ENCODE peak calls at places on chromosomes 2 and 18, in five cellular contexts. T is A549, D is HCT116, U is PC-3, M is fibroblast of lung. G is an unnamed sample.

GRCh38 chr18:74513149-74513882 is 17.2 kb downstream of the CNDP2 start:
- DNase-seq in T (no peak), D (no peak), U (no peak), M (no peak), G (no peak)

GRCh38 chr2:61229936-61230335 is 67.9 kb downstream of the C2orf74 start:
- DNase-seq in T (no peak), D (no peak), U (no peak), M (no peak), G (no peak)

GRCh38 chr2:213036836-213037235 is 114.6 kb downstream of the IKZF2 start:
- DNase-seq in T (no peak), D (no peak), U (no peak), M (no peak), G (no peak)

GRCh38 chr2:177254433-177255226 is 9.9 kb downstream of the NFE2L2 start:
- DNase-seq in T (no peak), D (peak), U (no peak), M (no peak), G (no peak)

GRCh38 chr2:56671973-56672569 is 488.3 kb downstream of the CCDC85A start:
- DNase-seq in T (no peak), D (no peak), U (peak), M (no peak), G (no peak)

GRCh38 chr2:127625146-127625943 is 20.6 kb upstream of the GPR17 start:
- DNase-seq in T (no peak), D (no peak), U (no peak), M (no peak), G (no peak)

GRCh38 chr18:12744103-12744502 is 41.3 kb downstream of the PSMG2 start:
- DNase-seq in T (peak), D (peak), U (peak), M (peak), G (peak)

GRCh38 chr18:35624140-35624539 is 42.6 kb downstream of the GALNT1 start:
- DNase-seq in T (no peak), D (no peak), U (no peak), M (no peak), G (peak)

GRCh38 chr2:100259991-100260390 is 62.3 kb downstream of the LONRF2 start:
- DNase-seq in T (no peak), D (no peak), U (no peak), M (no peak), G (no peak)

GRCh38 chr2:201779996-201780673 is 598 bp downstream of the ALS2 start:
- DNase-seq in T (no peak), D (no peak), U (peak), M (no peak), G (no peak)

DNA sequence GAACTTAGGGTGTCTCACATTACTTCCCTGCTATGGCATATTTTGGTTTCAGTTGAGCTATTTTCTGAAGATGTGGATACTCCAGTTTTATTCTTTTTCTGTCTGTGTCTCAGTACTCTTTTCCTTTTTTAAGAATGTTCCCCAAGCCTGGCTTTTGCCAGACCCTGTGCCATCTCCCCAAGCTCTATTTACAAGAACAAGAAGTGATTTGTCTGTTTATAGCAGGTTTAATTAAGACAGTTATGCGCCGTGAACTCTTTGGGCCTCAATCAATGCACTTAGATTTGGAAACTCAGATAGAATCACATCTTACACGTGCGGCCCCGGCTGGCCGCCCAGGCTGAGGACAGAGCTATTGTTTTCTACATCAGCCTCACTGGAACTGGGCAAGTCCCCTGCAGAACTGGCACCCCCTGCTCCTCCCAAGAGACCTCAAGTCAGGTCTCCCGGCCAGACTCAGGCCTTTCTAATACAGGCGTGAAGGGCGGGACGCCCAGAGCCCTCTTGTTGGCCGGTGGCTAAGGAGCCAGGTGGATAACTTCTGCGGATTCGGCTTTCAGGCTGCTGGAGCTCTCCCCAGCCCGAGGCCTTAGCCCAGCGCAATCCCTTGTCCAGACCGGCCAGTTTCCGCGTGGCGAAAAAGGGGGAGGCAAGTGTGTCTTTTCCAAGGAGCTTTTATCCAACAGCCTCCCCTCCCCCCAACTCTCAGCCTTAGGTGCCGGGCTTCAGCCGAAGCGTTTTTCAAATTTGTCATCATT is 9.1 kb upstream of the SATB2 start:
- DNase-seq in T (no peak), D (no peak), U (no peak), M (no peak), G (no peak)
- H3K4me3 ChIP-seq in T (no peak), D (no peak), U (no peak), M (no peak), G (no peak)

GRCh38 chr2:174336403-174337336 is 1.9 kb downstream of the SP9 start:
- DNase-seq in T (no peak), D (peak), U (no peak), M (no peak), G (peak)

GRCh38 chr2:174334278-174334715 is 457 bp upstream of the SP9 start:
- DNase-seq in T (no peak), D (no peak), U (no peak), M (no peak), G (no peak)

GRCh38 chr2:174333502-174334277 is 1.1 kb upstream of the SP9 start:
- DNase-seq in T (no peak), D (no peak), U (no peak), M (no peak), G (no peak)

GRCh38 chr2:174335605-174336402 is 1.1 kb downstream of the SP9 start:
- DNase-seq in T (no peak), D (no peak), U (no peak), M (no peak), G (peak)

GRCh38 chr2:174334781-174335604 is at the start of gene SP9:
- DNase-seq in T (peak), D (no peak), U (no peak), M (peak), G (peak)
- H3K4me3 ChIP-seq in T (peak), D (no peak), U (peak), M (no peak), G (peak)

DNA sequence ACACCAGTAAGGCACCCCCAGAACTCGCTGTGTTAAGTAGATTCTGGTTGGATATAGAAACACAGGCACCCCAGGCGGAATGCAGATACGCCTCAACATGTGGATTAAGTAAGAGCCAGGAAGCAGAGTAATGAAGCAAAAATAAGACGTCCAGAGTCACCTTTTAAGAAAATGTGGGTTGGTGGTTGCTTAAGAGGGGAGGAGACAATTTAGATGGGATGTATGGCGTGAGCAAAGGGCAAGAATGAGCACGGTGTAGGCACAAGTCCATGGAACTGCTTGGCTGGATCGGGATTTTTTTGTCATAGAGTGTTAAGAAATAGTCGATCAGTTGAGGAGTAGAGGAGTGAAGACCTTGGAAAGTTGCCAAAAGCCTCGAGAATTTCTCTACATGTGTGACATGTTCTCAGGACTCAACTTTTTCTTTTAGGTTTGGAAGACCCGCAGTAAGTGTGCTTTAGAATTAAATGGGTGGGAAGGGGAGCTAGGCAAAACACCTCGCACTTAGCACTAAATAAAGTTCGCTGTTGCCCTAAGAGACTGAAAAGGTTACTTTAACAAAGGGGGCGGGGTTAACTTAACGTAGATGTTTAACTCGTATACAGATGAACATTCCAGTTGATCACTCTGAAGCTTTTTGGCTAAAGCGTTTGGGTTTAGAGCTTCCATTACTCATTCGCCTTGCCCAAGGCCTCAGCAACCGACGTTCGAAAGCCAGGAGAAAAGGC is 731 bp upstream of the SLC39A10 start:
- DNase-seq in T (no peak), D (no peak), U (no peak), M (no peak), G (no peak)
- H3K4me3 ChIP-seq in T (peak), D (peak), U (peak), M (peak), G (peak)

GRCh38 chr18:11147371-11147860 is 2.0 kb downstream of the PIEZO2 start:
- DNase-seq in T (no peak), D (no peak), U (no peak), M (peak), G (no peak)

GRCh38 chr18:11146238-11146946 is 3.0 kb downstream of the PIEZO2 start:
- DNase-seq in T (no peak), D (no peak), U (no peak), M (no peak), G (no peak)

GRCh38 chr18:11146947-11147345 is 2.4 kb downstream of the PIEZO2 start:
- DNase-seq in T (no peak), D (no peak), U (no peak), M (no peak), G (no peak)

GRCh38 chr18:11147962-11148654 is 1.3 kb downstream of the PIEZO2 start:
- DNase-seq in T (no peak), D (no peak), U (no peak), M (peak), G (no peak)

GRCh38 chr18:11145413-11146191 is 3.8 kb downstream of the PIEZO2 start:
- DNase-seq in T (no peak), D (no peak), U (no peak), M (no peak), G (no peak)
- H3K4me3 ChIP-seq in T (no peak), D (no peak), U (no peak), M (no peak), G (no peak)

GRCh38 chr2:42752299-42752698 is 11.6 kb downstream of the OXER1 start:
- DNase-seq in T (no peak), D (no peak), U (no peak), M (no peak), G (no peak)
- H3K4me3 ChIP-seq in T (no peak), D (no peak), U (no peak), M (no peak), G (no peak)

G was measured in Jurkat, Clone E6-1.